ENCODE peak calls at places on chromosome 4, in six cellular contexts. A, R, B, C, E and X are unnamed samples.

GRCh38 chr4:115275615-115276014 is 162.2 kb upstream of the NDST4 start:
- DNase-seq in E (no peak), C (no peak), A (no peak), R (no peak), B (no peak), X (no peak)

GRCh38 chr4:25842229-25842840 is 20.5 kb downstream of the SEL1L3 start:
- DNase-seq in B (no peak), E (no peak), A (peak; percentile 60), C (no peak), R (no peak), X (no peak)

GRCh38 chr4:87896020-87896621 is 63.4 kb downstream of the MEPE start:
- DNase-seq in E (no peak), R (no peak), A (peak; percentile 19), C (peak; percentile 27), B (peak; percentile 83), X (peak; percentile 91)

GRCh38 chr4:182928061-182928460 is 10.9 kb upstream of the DCTD start:
- DNase-seq in E (no peak), A (no peak), R (no peak), B (no peak), C (no peak), X (no peak)

GRCh38 chr4:42519803-42520417 is 122.6 kb downstream of the SHISA3 start:
- DNase-seq in A (peak; percentile 39), E (no peak), R (no peak), B (peak; percentile 53), C (peak; percentile 2), X (peak; percentile 68)

GRCh38 chr4:122218762-122219161 is 66.6 kb downstream of the BLTP1 start:
- DNase-seq in B (peak; percentile 14), A (no peak), C (no peak), R (no peak), E (no peak), X (peak; percentile 31)

GRCh38 chr4:12734586-12734985 is 749.6 kb downstream of the RAB28 start:
- DNase-seq in B (no peak), E (no peak), A (no peak), C (no peak), R (no peak), X (no peak)

GRCh38 chr4:82748176-82748575 is 50.4 kb downstream of the SCD5 start:
- DNase-seq in C (no peak), B (no peak), R (no peak), E (no peak), A (no peak), X (no peak)

GRCh38 chr4:105369988-105370387 is 103.9 kb downstream of the PPA2 start:
- DNase-seq in E (no peak), A (no peak), C (no peak), R (no peak), B (peak; percentile 14), X (peak; percentile 37)

GRCh38 chr4:101337688-101338087 is 9.6 kb downstream of the PPP3CA start:
- DNase-seq in A (no peak), C (no peak), B (peak; percentile 77), R (no peak), E (no peak), X (peak; percentile 66)

GRCh38 chr4:89486042-89486441 is 178.4 kb upstream of the GPRIN3 start:
- DNase-seq in E (no peak), A (no peak), C (no peak), B (peak; percentile 67), R (no peak), X (peak; percentile 78)

GRCh38 chr4:100872811-100873210 is 355.0 kb upstream of the EMCN start:
- DNase-seq in E (no peak), B (peak; percentile 12), A (no peak), C (no peak), R (no peak), X (peak; percentile 30)

GRCh38 chr4:112910109-112910736 is 139.2 kb upstream of the ANK2 start:
- DNase-seq in A (no peak), B (peak; percentile 73), C (peak; percentile 44), R (no peak), E (no peak), X (peak; percentile 71)

GRCh38 chr4:74205046-74205445 is 47.1 kb downstream of the MTHFD2L start:
- DNase-seq in E (no peak), B (no peak), A (no peak), C (no peak), R (no peak), X (no peak)

GRCh38 chr4:74202062-74202586 is 44.2 kb downstream of the MTHFD2L start:
- DNase-seq in R (no peak), B (no peak), C (no peak), A (no peak), E (peak; percentile 52), X (no peak)

GRCh38 chr4:74203467-74203866 is 45.5 kb downstream of the MTHFD2L start:
- DNase-seq in B (no peak), R (no peak), A (no peak), E (peak; percentile 38), C (no peak), X (peak; percentile 13)

GRCh38 chr4:74205559-74205958 is 47.6 kb downstream of the MTHFD2L start:
- DNase-seq in A (no peak), E (no peak), B (no peak), R (no peak), C (no peak), X (no peak)

GRCh38 chr4:74206088-74206826 is 48.3 kb downstream of the MTHFD2L start:
- DNase-seq in R (no peak), A (no peak), E (peak; percentile 51), B (no peak), C (no peak), X (peak; percentile 58)
- H3K4me3 ChIP-seq in R (no peak overlapping the region), A (no peak overlapping the region), E (no peak overlapping the region), B (no peak overlapping the region), C (peak overlapping the region; percentile 4), X (no peak overlapping the region)

DNA sequence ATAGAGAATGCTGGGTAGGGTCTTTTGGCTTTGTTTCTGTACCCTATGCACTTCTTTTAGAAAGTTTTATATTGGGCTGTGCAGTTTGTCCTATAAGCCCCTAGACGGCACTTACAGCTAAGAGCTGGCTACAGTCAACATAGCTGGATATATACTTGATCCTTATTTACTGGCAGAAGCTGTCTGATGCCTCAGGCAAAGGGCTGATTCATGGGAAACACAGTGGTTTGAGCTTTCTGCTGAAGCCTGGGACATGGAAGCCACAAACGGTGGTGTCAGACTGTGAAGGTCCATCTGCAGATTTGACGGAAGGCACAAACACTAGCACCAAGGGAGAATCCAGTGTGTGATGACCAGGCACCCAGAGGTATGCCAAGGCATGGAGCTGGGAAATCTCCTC is 608.4 kb downstream of the ANKRD50 start:
- DNase-seq in C (no peak), E (no peak), A (no peak), B (no peak), R (no peak), X (no peak)
- TF ChIP-seq CTCF in C (peak; percentile 16), E (no peak), A (no peak), B (no peak), R (no peak), X (no peak)

GRCh38 chr4:109435635-109436034 is 2.0 kb downstream of the SEC24B start:
- DNase-seq in B (peak; percentile 20), E (no peak), C (no peak), A (no peak), R (no peak), X (no peak)
- H3K4me3 ChIP-seq in B (no peak overlapping the region), E (no peak overlapping the region), C (no peak overlapping the region), A (no peak overlapping the region), R (peak overlapping the region; percentile 80), X (no peak overlapping the region)

DNA sequence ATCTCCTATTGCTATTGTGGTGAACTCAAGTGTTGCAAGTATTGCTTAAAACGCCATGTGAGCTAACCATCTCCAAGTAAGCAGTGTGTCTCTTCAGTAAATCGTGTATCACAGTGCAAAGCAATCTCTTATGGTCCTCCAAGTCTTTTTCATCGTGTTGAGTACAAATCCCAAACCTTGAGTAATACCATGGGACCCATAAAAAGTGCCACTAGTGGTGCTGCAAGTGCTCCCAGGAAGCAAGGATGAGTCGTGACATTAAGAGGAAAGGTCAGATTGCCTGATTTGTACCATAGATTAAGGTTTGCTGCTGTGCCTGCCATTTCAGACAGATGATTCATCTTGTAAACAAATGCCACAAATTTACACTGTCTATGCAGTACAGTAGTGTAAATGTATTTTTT is 66.9 kb upstream of the BMPR1B start:
- DNase-seq in R (no peak), C (peak; percentile 44), E (no peak), B (peak; percentile 59), A (no peak), X (peak; percentile 75)
- TF ChIP-seq CTCF in R (no peak), C (no peak), E (no peak), B (no peak), A (no peak), X (no peak)

GRCh38 chr4:152697284-152698011 is 17.7 kb upstream of the TMEM154 start:
- DNase-seq in B (no peak), A (no peak), R (no peak), C (no peak), E (no peak), X (no peak)
- H3K4me3 ChIP-seq in B (no peak overlapping the region), A (no peak overlapping the region), R (no peak overlapping the region), C (no peak overlapping the region), E (no peak overlapping the region), X (no peak overlapping the region)

GRCh38 chr4:139522457-139522856 is 33.6 kb downstream of the SETD7 start:
- DNase-seq in E (no peak), B (no peak), C (no peak), A (no peak), R (no peak), X (no peak)
- TF ChIP-seq CTCF in E (no peak), B (no peak), C (no peak), A (no peak), R (no peak), X (no peak)

GRCh38 chr4:10458190-10458589 is 964 bp upstream of the ZNF518B start:
- DNase-seq in R (no peak), B (no peak), A (no peak), C (no peak), E (no peak), X (no peak)

GRCh38 chr4:10457255-10457801 is at the start of gene ZNF518B:
- DNase-seq in C (no peak), B (peak; percentile 52), E (no peak), A (peak; percentile 77), R (peak; percentile 67), X (peak; percentile 64)

GRCh38 chr4:10454726-10455125 is 2.5 kb downstream of the ZNF518B start:
- DNase-seq in E (no peak), R (no peak), A (no peak), B (no peak), C (no peak), X (no peak)

GRCh38 chr4:10456270-10457254 is 664 bp downstream of the ZNF518B start:
- DNase-seq in C (no peak), E (no peak), R (peak; percentile 70), B (peak; percentile 54), A (peak; percentile 65), X (peak; percentile 72)

DNA sequence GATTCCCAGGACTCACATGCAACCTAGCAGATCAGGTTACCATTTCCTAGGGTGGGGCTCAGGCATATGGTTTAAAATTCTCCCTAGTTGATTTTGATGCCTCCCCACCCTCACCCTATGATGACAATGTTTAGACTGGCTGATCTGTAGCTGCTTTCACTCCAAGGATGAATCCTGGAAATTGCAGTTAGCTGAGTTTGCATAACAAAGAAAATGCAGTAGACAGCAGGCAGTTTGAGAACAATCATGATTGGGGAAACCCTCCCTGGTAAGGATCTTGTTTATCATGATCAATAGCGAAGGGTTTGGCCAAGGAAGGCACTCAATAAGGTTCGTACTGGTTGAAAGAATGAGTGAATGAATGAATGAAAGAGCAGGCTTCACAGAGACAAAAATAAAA is 2.1 kb downstream of the ZNF518B start:
- DNase-seq in A (no peak), R (no peak), E (no peak), B (no peak), C (no peak), X (no peak)
- H3K4me3 ChIP-seq in A (no peak overlapping the region), R (no peak overlapping the region), E (no peak overlapping the region), B (no peak overlapping the region), C (no peak overlapping the region), X (no peak overlapping the region)